ENCODE peak calls at places on chromosome 14, in nine cellular contexts. L, O, Q, A, C, Z, E, T and W are unnamed samples.

GRCh38 chr14:35991356-35991755 is 165.2 kb downstream of the BRMS1L start:
- DNase-seq in Q (no peak), C (no peak), O (no peak), E (no peak), Z (no peak), T (no peak), L (no peak), A (no peak), W (no peak)

GRCh38 chr14:40727107-40727506 is 879.6 kb upstream of the LRFN5 start:
- DNase-seq in E (no peak), L (no peak), O (no peak), Q (no peak), A (no peak), Z (no peak), T (no peak), C (no peak), W (no peak)

GRCh38 chr14:56741325-56741724 is 69.0 kb downstream of the OTX2 start:
- DNase-seq in T (no peak), A (no peak), C (no peak), L (no peak), O (no peak), Z (no peak), E (no peak), Q (no peak), W (no peak)

GRCh38 chr14:68784995-68785816 is 7.7 kb downstream of the ZFP36L1 start:
- DNase-seq in A (no peak), L (no peak), Q (no peak), T (peak), O (no peak), E (no peak), Z (peak), C (no peak), W (peak)

GRCh38 chr14:95469134-95469481 is 47.3 kb downstream of the SYNE3 start:
- DNase-seq in C (no peak), L (no peak), Z (no peak), O (no peak), A (no peak), E (no peak), T (no peak), Q (no peak), W (no peak)

GRCh38 chr14:77000340-77001235 is 27.9 kb downstream of the IRF2BPL start:
- DNase-seq in A (no peak), C (peak), O (peak), Q (peak), L (no peak), T (no peak), E (no peak), Z (peak), W (peak)

GRCh38 chr14:100263141-100263540 is 24.2 kb downstream of the YY1 start:
- DNase-seq in A (no peak), T (no peak), Z (peak), O (no peak), Q (no peak), C (no peak), L (no peak), E (no peak), W (peak)

GRCh38 chr14:58768977-58769376 is 131.2 kb downstream of the DACT1 start:
- DNase-seq in O (no peak), C (no peak), Z (no peak), L (no peak), T (no peak), E (no peak), Q (no peak), A (no peak), W (no peak)

GRCh38 chr14:72736348-72736747 is 157.6 kb downstream of the DPF3 start:
- DNase-seq in E (no peak), Z (peak), T (peak), O (no peak), C (no peak), A (no peak), Q (no peak), L (no peak), W (peak)